ENCODE peak calls at places on chromosomes 16 and 17, in four cellular contexts. One of them, this sample, is unnamed.

GRCh38 chr17:16516594-16517018 is 24.6 kb upstream of the LRRC75A start:
- DNase-seq in fibroblast of mammary gland: peak
- DNase-seq in progenitor cell of endocrine pancreas: no peak
- DNase-seq in stimulated activated CD4-positive, alpha-beta T cell treated with anti-CD3 and anti-CD28 coated beads, Interleukin-12 subunit alpha, Interleukin-12 subunit beta, amount 100 ng/mL, for 4 hours: no peak
- DNase-seq in this sample: no peak

GRCh38 chr16:80300876-80301275 is 239.9 kb upstream of the DYNLRB2 start:
- DNase-seq in fibroblast of mammary gland: no peak
- DNase-seq in progenitor cell of endocrine pancreas: no peak
- DNase-seq in stimulated activated CD4-positive, alpha-beta T cell treated with anti-CD3 and anti-CD28 coated beads, Interleukin-12 subunit alpha, Interleukin-12 subunit beta, amount 100 ng/mL, for 4 hours: no peak
- DNase-seq in this sample: no peak

GRCh38 chr17:63039342-63039741 is 73.3 kb downstream of the TANC2 start:
- DNase-seq in fibroblast of mammary gland: peak
- DNase-seq in progenitor cell of endocrine pancreas: no peak
- DNase-seq in stimulated activated CD4-positive, alpha-beta T cell treated with anti-CD3 and anti-CD28 coated beads, Interleukin-12 subunit alpha, Interleukin-12 subunit beta, amount 100 ng/mL, for 4 hours: no peak
- DNase-seq in this sample: no peak

GRCh38 chr16:87586201-87586782 is 16.0 kb upstream of the JPH3 start:
- DNase-seq in fibroblast of mammary gland: no peak
- DNase-seq in progenitor cell of endocrine pancreas: no peak
- DNase-seq in stimulated activated CD4-positive, alpha-beta T cell treated with anti-CD3 and anti-CD28 coated beads, Interleukin-12 subunit alpha, Interleukin-12 subunit beta, amount 100 ng/mL, for 4 hours: no peak
- DNase-seq in this sample: no peak

GRCh38 chr16:60123387-60124023 is 1389.4 kb upstream of the GOT2 start:
- DNase-seq in fibroblast of mammary gland: peak
- DNase-seq in progenitor cell of endocrine pancreas: no peak
- DNase-seq in stimulated activated CD4-positive, alpha-beta T cell treated with anti-CD3 and anti-CD28 coated beads, Interleukin-12 subunit alpha, Interleukin-12 subunit beta, amount 100 ng/mL, for 4 hours: no peak
- DNase-seq in this sample: no peak

GRCh38 chr16:80932725-80933124 is 74.0 kb downstream of the CMC2 start:
- DNase-seq in fibroblast of mammary gland: peak
- DNase-seq in progenitor cell of endocrine pancreas: no peak
- DNase-seq in stimulated activated CD4-positive, alpha-beta T cell treated with anti-CD3 and anti-CD28 coated beads, Interleukin-12 subunit alpha, Interleukin-12 subunit beta, amount 100 ng/mL, for 4 hours: no peak
- DNase-seq in this sample: no peak

GRCh38 chr16:74448990-74449389 is 27.7 kb upstream of the CLEC18B start:
- DNase-seq in fibroblast of mammary gland: peak
- DNase-seq in progenitor cell of endocrine pancreas: no peak
- DNase-seq in stimulated activated CD4-positive, alpha-beta T cell treated with anti-CD3 and anti-CD28 coated beads, Interleukin-12 subunit alpha, Interleukin-12 subunit beta, amount 100 ng/mL, for 4 hours: no peak
- DNase-seq in this sample: no peak

GRCh38 chr16:25165284-25165683 is 51.5 kb upstream of the AQP8 start:
- DNase-seq in fibroblast of mammary gland: no peak
- DNase-seq in progenitor cell of endocrine pancreas: no peak
- DNase-seq in stimulated activated CD4-positive, alpha-beta T cell treated with anti-CD3 and anti-CD28 coated beads, Interleukin-12 subunit alpha, Interleukin-12 subunit beta, amount 100 ng/mL, for 4 hours: no peak
- DNase-seq in this sample: no peak

GRCh38 chr17:63682981-63683380 is 16.9 kb downstream of the LIMD2 start:
- DNase-seq in fibroblast of mammary gland: no peak
- DNase-seq in progenitor cell of endocrine pancreas: no peak
- DNase-seq in stimulated activated CD4-positive, alpha-beta T cell treated with anti-CD3 and anti-CD28 coated beads, Interleukin-12 subunit alpha, Interleukin-12 subunit beta, amount 100 ng/mL, for 4 hours: no peak
- DNase-seq in this sample: no peak

GRCh38 chr17:12927001-12927400 is 90.8 kb downstream of the ELAC2 start:
- DNase-seq in fibroblast of mammary gland: no peak
- DNase-seq in progenitor cell of endocrine pancreas: no peak
- DNase-seq in stimulated activated CD4-positive, alpha-beta T cell treated with anti-CD3 and anti-CD28 coated beads, Interleukin-12 subunit alpha, Interleukin-12 subunit beta, amount 100 ng/mL, for 4 hours: no peak
- DNase-seq in this sample: no peak

GRCh38 chr17:78958556-78959191 is 21.0 kb downstream of the LGALS3BP start:
- DNase-seq in fibroblast of mammary gland: no peak
- DNase-seq in progenitor cell of endocrine pancreas: no peak
- DNase-seq in stimulated activated CD4-positive, alpha-beta T cell treated with anti-CD3 and anti-CD28 coated beads, Interleukin-12 subunit alpha, Interleukin-12 subunit beta, amount 100 ng/mL, for 4 hours: no peak
- DNase-seq in this sample: no peak

GRCh38 chr16:57192146-57192545 is 6.0 kb downstream of the RSPRY1 start:
- DNase-seq in fibroblast of mammary gland: peak
- DNase-seq in progenitor cell of endocrine pancreas: no peak
- DNase-seq in stimulated activated CD4-positive, alpha-beta T cell treated with anti-CD3 and anti-CD28 coated beads, Interleukin-12 subunit alpha, Interleukin-12 subunit beta, amount 100 ng/mL, for 4 hours: no peak
- DNase-seq in this sample: no peak

GRCh38 chr17:28324776-28325175 is 5.8 kb downstream of the TMEM97 start:
- DNase-seq in fibroblast of mammary gland: no peak
- DNase-seq in progenitor cell of endocrine pancreas: no peak
- DNase-seq in stimulated activated CD4-positive, alpha-beta T cell treated with anti-CD3 and anti-CD28 coated beads, Interleukin-12 subunit alpha, Interleukin-12 subunit beta, amount 100 ng/mL, for 4 hours: no peak
- DNase-seq in this sample: no peak

GRCh38 chr16:12087901-12088364 is 111.4 kb downstream of the SNX29 start:
- DNase-seq in fibroblast of mammary gland: no peak
- DNase-seq in progenitor cell of endocrine pancreas: no peak
- DNase-seq in stimulated activated CD4-positive, alpha-beta T cell treated with anti-CD3 and anti-CD28 coated beads, Interleukin-12 subunit alpha, Interleukin-12 subunit beta, amount 100 ng/mL, for 4 hours: no peak
- DNase-seq in this sample: no peak

GRCh38 chr16:10938321-10938720 is 3.9 kb downstream of the DEXI start:
- DNase-seq in fibroblast of mammary gland: peak
- DNase-seq in progenitor cell of endocrine pancreas: no peak
- DNase-seq in stimulated activated CD4-positive, alpha-beta T cell treated with anti-CD3 and anti-CD28 coated beads, Interleukin-12 subunit alpha, Interleukin-12 subunit beta, amount 100 ng/mL, for 4 hours: no peak
- DNase-seq in this sample: no peak

GRCh38 chr16:30096862-30097563 is 1.0 kb upstream of the YPEL3 start:
- DNase-seq in fibroblast of mammary gland: no peak
- DNase-seq in progenitor cell of endocrine pancreas: no peak
- DNase-seq in stimulated activated CD4-positive, alpha-beta T cell treated with anti-CD3 and anti-CD28 coated beads, Interleukin-12 subunit alpha, Interleukin-12 subunit beta, amount 100 ng/mL, for 4 hours: no peak
- DNase-seq in this sample: no peak

GRCh38 chr17:53655591-53655990 is 167.1 kb upstream of the KIF2B start:
- DNase-seq in fibroblast of mammary gland: no peak
- DNase-seq in progenitor cell of endocrine pancreas: no peak
- DNase-seq in stimulated activated CD4-positive, alpha-beta T cell treated with anti-CD3 and anti-CD28 coated beads, Interleukin-12 subunit alpha, Interleukin-12 subunit beta, amount 100 ng/mL, for 4 hours: no peak
- DNase-seq in this sample: no peak

GRCh38 chr17:16932611-16933010 is 39.3 kb downstream of the TNFRSF13B start:
- DNase-seq in fibroblast of mammary gland: no peak
- DNase-seq in progenitor cell of endocrine pancreas: no peak
- DNase-seq in stimulated activated CD4-positive, alpha-beta T cell treated with anti-CD3 and anti-CD28 coated beads, Interleukin-12 subunit alpha, Interleukin-12 subunit beta, amount 100 ng/mL, for 4 hours: no peak
- DNase-seq in this sample: no peak

GRCh38 chr17:82667668-82668000 is 19.4 kb upstream of the WDR45B start:
- DNase-seq in fibroblast of mammary gland: no peak
- DNase-seq in progenitor cell of endocrine pancreas: no peak
- DNase-seq in stimulated activated CD4-positive, alpha-beta T cell treated with anti-CD3 and anti-CD28 coated beads, Interleukin-12 subunit alpha, Interleukin-12 subunit beta, amount 100 ng/mL, for 4 hours: no peak
- DNase-seq in this sample: no peak

GRCh38 chr17:75518201-75518600 is 1.9 kb downstream of the TSEN54 start:
- DNase-seq in fibroblast of mammary gland: no peak
- DNase-seq in progenitor cell of endocrine pancreas: no peak
- DNase-seq in stimulated activated CD4-positive, alpha-beta T cell treated with anti-CD3 and anti-CD28 coated beads, Interleukin-12 subunit alpha, Interleukin-12 subunit beta, amount 100 ng/mL, for 4 hours: no peak
- DNase-seq in this sample: no peak

GRCh38 chr17:7436556-7437368 is 1.5 kb downstream of the TMEM102 start:
- DNase-seq in fibroblast of mammary gland: peak
- DNase-seq in progenitor cell of endocrine pancreas: peak
- DNase-seq in stimulated activated CD4-positive, alpha-beta T cell treated with anti-CD3 and anti-CD28 coated beads, Interleukin-12 subunit alpha, Interleukin-12 subunit beta, amount 100 ng/mL, for 4 hours: peak
- DNase-seq in this sample: peak

GRCh38 chr16:11498683-11499082 is 88.0 kb downstream of the LITAF start:
- DNase-seq in fibroblast of mammary gland: no peak
- DNase-seq in progenitor cell of endocrine pancreas: no peak
- DNase-seq in stimulated activated CD4-positive, alpha-beta T cell treated with anti-CD3 and anti-CD28 coated beads, Interleukin-12 subunit alpha, Interleukin-12 subunit beta, amount 100 ng/mL, for 4 hours: no peak
- DNase-seq in this sample: no peak

GRCh38 chr17:65208753-65209152 is 71.6 kb downstream of the RGS9 start:
- DNase-seq in fibroblast of mammary gland: no peak
- DNase-seq in progenitor cell of endocrine pancreas: no peak
- DNase-seq in stimulated activated CD4-positive, alpha-beta T cell treated with anti-CD3 and anti-CD28 coated beads, Interleukin-12 subunit alpha, Interleukin-12 subunit beta, amount 100 ng/mL, for 4 hours: no peak
- DNase-seq in this sample: no peak

GRCh38 chr17:57295526-57296023 is 39.3 kb downstream of the MSI2 start:
- DNase-seq in fibroblast of mammary gland: no peak
- DNase-seq in progenitor cell of endocrine pancreas: no peak
- DNase-seq in stimulated activated CD4-positive, alpha-beta T cell treated with anti-CD3 and anti-CD28 coated beads, Interleukin-12 subunit alpha, Interleukin-12 subunit beta, amount 100 ng/mL, for 4 hours: no peak
- DNase-seq in this sample: no peak

GRCh38 chr17:57678393-57678792 is 66.7 kb downstream of the CCDC182 start:
- DNase-seq in fibroblast of mammary gland: no peak
- DNase-seq in progenitor cell of endocrine pancreas: no peak
- DNase-seq in stimulated activated CD4-positive, alpha-beta T cell treated with anti-CD3 and anti-CD28 coated beads, Interleukin-12 subunit alpha, Interleukin-12 subunit beta, amount 100 ng/mL, for 4 hours: no peak
- DNase-seq in this sample: no peak

GRCh38 chr17:80870401-80870800 is 121.2 kb upstream of the CHMP6 start:
- DNase-seq in fibroblast of mammary gland: no peak
- DNase-seq in progenitor cell of endocrine pancreas: no peak
- DNase-seq in stimulated activated CD4-positive, alpha-beta T cell treated with anti-CD3 and anti-CD28 coated beads, Interleukin-12 subunit alpha, Interleukin-12 subunit beta, amount 100 ng/mL, for 4 hours: peak
- DNase-seq in this sample: no peak

GRCh38 chr17:19654342-19654886 is 5.9 kb downstream of the ALDH3A2 start:
- DNase-seq in fibroblast of mammary gland: no peak
- DNase-seq in progenitor cell of endocrine pancreas: no peak
- DNase-seq in stimulated activated CD4-positive, alpha-beta T cell treated with anti-CD3 and anti-CD28 coated beads, Interleukin-12 subunit alpha, Interleukin-12 subunit beta, amount 100 ng/mL, for 4 hours: no peak
- DNase-seq in this sample: no peak

This sample was measured in endothelial cell.